ENCODE peak calls at places on chromosomes 2 and 18, in five cellular contexts. G is H9, J is neuronal stem cell, N is H1, O is trophoblast cell. W is an unnamed sample.

GRCh38 chr2:130353291-130354134 is 2.3 kb upstream of the PTPN18 start:
- DNase-seq in G (no peak), J (no peak), N (no peak), O (no peak), W (peak)

GRCh38 chr2:124625561-124625960 is 600.5 kb downstream of the CNTNAP5 start:
- DNase-seq in G (no peak), J (no peak), N (no peak), O (no peak), W (no peak)

GRCh38 chr18:49486617-49486958 is 446 bp downstream of the C18orf32 start:
- DNase-seq in G (no peak), J (no peak), N (no peak), O (no peak), W (no peak)

GRCh38 chr18:13096232-13096631 is 105.1 kb downstream of the CEP192 start:
- DNase-seq in G (no peak), J (no peak), N (no peak), O (no peak), W (no peak)

GRCh38 chr2:54561010-54561409 is 104.9 kb downstream of the SPTBN1 start:
- DNase-seq in G (no peak), J (no peak), N (no peak), O (no peak), W (no peak)

GRCh38 chr2:151918308-151918707 is 90.1 kb upstream of the ARL5A start:
- DNase-seq in G (no peak), J (no peak), N (no peak), O (no peak), W (no peak)

GRCh38 chr2:4618141-4618540 is 914.8 kb downstream of the DCDC2C start:
- DNase-seq in G (no peak), J (no peak), N (no peak), O (no peak), W (no peak)

GRCh38 chr2:213545964-213546363 is 261.7 kb downstream of the SPAG16 start:
- DNase-seq in G (no peak), J (no peak), N (no peak), O (no peak), W (no peak)

GRCh38 chr2:110948027-110948687 is 172.6 kb upstream of the BCL2L11 start:
- DNase-seq in G (no peak), J (no peak), N (no peak), O (no peak), W (peak)

GRCh38 chr2:66573866-66574265 is 138.9 kb downstream of the MEIS1 start:
- DNase-seq in G (peak), J (no peak), N (no peak), O (no peak), W (peak)

GRCh38 chr2:39615675-39616074 is 50.0 kb upstream of the TMEM178A start:
- DNase-seq in G (no peak), J (no peak), N (no peak), O (no peak), W (no peak)

GRCh38 chr2:241559489-241560180 is 1.1 kb downstream of the BOK start:
- DNase-seq in G (peak), J (no peak), N (no peak), O (peak), W (no peak)

GRCh38 chr2:233037078-233037477 is 4.6 kb downstream of the NEU2 start:
- DNase-seq in G (no peak), J (no peak), N (no peak), O (no peak), W (peak)

GRCh38 chr2:122180972-122181371 is 425.5 kb downstream of the TSN start:
- DNase-seq in G (no peak), J (no peak), N (no peak), O (no peak), W (no peak)

GRCh38 chr2:61726456-61727209 is 127.2 kb downstream of the FAM161A start:
- DNase-seq in G (no peak), J (no peak), N (no peak), O (peak), W (peak)

GRCh38 chr2:124027182-124027581 is 2.1 kb downstream of the CNTNAP5 start:
- DNase-seq in G (peak), J (peak), N (no peak), O (peak), W (peak)

GRCh38 chr2:162017233-162017632 is 56.8 kb downstream of the DPP4 start:
- DNase-seq in G (no peak), J (no peak), N (no peak), O (no peak), W (no peak)

GRCh38 chr2:181937473-181937872 is 45.9 kb downstream of the ITPRID2 start:
- DNase-seq in G (no peak), J (no peak), N (no peak), O (no peak), W (peak)

GRCh38 chr2:191303349-191304005 is 58.3 kb downstream of the MYO1B start:
- DNase-seq in G (no peak), J (no peak), N (no peak), O (no peak), W (peak)

GRCh38 chr2:99836670-99837069 is 305.7 kb downstream of the AFF3 start:
- DNase-seq in G (no peak), J (no peak), N (no peak), O (no peak), W (no peak)

DNA sequence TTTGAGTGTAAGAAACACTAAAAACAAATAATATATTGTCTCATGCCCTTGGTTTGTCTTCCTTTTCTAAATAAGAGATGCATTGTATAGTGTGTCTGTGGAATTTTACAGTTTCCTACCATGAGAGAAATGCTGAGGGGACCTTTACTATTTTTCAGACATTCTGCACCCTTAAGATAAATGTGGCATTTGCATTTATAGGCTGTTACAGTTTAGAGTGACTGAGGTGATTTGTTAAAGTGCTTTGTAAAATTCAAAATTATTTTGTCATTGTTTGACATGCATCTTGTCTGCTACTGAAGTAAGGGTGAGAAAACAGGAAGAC is 78.9 kb upstream of the ZSWIM2 start:
- DNase-seq in G (no peak), J (no peak), N (no peak), O (no peak), W (no peak)
- H2BK12ac ChIP-seq in G (no peak), J (no peak), N (no peak), O (no peak), W (no peak)

DNA sequence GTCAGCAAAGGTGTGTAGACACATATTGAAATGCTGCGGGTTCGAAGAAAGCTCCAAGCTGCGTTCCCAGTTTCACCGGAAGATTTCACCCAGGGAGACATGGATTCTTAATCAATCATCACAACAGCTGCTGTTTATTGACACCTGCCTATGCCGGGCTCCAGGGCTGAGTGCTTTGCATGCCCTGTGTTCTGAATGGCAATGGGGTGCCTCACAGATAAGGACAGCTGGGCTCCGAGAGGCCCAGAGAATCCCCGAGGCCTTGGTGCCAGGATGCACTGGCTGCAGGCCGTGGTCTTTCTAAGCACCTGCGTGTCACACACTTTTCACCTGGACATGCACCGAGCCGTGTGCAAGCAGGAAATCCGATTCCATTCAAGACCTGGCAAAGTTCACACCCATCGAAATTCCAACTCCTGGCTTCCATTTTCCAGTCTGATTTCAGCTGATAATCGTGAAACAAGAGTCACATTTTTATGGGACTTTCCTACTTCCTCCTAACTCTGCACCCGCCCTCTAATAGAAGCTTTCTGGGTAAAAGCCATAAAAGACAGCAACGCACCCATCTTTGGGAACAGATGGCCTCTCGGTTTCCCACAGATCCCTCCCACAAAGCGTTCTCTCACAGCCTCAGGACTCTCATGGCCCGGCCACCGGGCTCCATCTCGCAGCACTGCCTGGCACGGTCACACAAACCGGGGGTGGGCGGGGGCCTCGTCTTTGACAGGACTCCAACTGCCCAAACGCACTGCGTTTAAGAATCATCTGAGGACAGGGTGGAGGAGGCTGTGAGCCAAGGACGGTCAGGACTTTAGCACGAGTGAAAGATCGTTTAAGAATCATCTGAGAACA is 245.6 kb upstream of the SALL3 start:
- DNase-seq in G (no peak), J (no peak), N (no peak), O (no peak), W (no peak)
- H4K8ac ChIP-seq in G (no peak), J (no peak), N (no peak), O (no peak), W (no peak)

GRCh38 chr18:63131944-63132818 is 187.4 kb downstream of the BCL2 start:
- DNase-seq in G (no peak), J (no peak), N (no peak), O (no peak), W (no peak)
- H2BK12ac ChIP-seq in G (no peak), J (no peak), N (no peak), O (no peak), W (no peak)

DNA sequence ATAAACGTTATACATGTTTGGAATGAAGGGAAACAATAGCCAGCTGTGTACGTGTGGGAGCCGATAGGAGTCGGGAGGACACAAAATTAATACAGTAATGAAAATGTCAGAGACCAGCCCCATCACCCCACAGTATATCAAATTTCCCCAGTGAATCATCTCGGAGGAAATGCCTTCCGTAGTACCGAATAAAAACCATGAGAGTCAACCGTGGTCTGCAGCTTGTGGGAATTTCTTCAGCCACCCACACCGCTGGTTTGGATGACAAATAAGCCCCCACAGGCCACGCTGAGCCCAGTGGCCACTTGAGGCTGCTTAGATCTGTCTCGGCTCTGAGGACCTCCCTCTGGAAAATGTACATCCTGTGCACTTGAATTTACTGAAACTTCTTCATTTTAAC is 133.7 kb downstream of the COL6A3 start:
- DNase-seq in G (no peak), J (no peak), N (no peak), O (no peak), W (peak)
- H4K8ac ChIP-seq in G (no peak), J (no peak), N (no peak), O (peak), W (peak)

DNA sequence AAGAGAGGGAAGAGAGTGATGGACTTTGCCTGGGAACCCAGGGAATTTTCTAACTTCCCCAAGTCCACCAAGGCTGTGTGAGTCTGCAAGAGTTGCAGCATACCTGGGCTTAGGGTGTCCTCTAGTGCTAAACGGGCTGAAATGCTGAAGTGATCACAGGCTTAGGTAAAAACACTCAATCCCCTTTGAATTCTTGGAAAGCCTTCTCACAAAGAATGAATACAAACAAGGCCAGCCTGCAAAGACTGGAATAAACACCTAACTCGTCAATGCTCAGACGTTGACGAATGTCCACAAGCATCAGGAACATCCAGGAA is 30.0 kb upstream of the BMP10 start:
- DNase-seq in G (peak), J (no peak), N (no peak), O (no peak), W (peak)
- H2BK12ac ChIP-seq in G (no peak), J (no peak), N (no peak), O (no peak), W (no peak)

GRCh38 chr18:58866261-58867232 is 1.9 kb downstream of the ZNF532 start:
- DNase-seq in G (no peak), J (no peak), N (no peak), O (no peak), W (no peak)
- H4K8ac ChIP-seq in G (no peak), J (no peak), N (no peak), O (peak), W (no peak)

GRCh38 chr2:120247851-120248250 is 4.8 kb upstream of the RALB start:
- DNase-seq in G (no peak), J (no peak), N (no peak), O (no peak), W (no peak)
- H2BK12ac ChIP-seq in G (no peak), J (no peak), N (no peak), O (no peak), W (no peak)

GRCh38 chr2:46803551-46803885 is 112.1 kb downstream of the MCFD2 start:
- DNase-seq in G (no peak), J (no peak), N (no peak), O (no peak), W (no peak)
- H4K8ac ChIP-seq in G (no peak), J (no peak), N (no peak), O (no peak), W (no peak)

DNA sequence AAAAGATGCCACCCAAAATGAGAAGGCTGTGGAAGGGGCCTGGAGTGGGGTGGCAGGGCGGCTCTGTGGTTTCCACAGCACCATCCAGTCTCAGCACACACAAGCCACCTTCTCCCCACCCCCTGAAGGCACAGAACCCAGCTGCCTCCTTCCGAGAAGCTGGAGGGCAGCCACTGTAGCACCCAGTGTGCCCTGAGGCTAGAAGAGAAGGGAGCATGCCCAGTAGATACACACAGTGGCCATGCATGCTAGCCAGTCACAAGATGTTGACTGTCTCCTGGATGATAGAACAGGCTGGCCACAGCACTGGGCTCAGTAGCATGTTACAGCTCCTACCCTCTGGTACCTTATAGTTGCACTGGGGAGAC is 148.9 kb upstream of the EPAS1 start:
- DNase-seq in G (no peak), J (no peak), N (no peak), O (peak), W (no peak)
- H2BK12ac ChIP-seq in G (no peak), J (no peak), N (no peak), O (peak), W (no peak)

W was measured in mesenchymal stem cell.